ENCODE peak calls at places on chromosomes 6 and 20, in six cellular contexts. S, T, F, C, D and P are unnamed samples.

GRCh38 chr6:44216677-44217331 is at the start of gene MYMX:
- DNase-seq in S (no peak), T (no peak), F (no peak), C (no peak), D (no peak), P (no peak)

GRCh38 chr20:32524871-32525501 is 60.1 kb downstream of the NOL4L start:
- DNase-seq in S (no peak), T (no peak), F (peak), C (peak), D (no peak), P (no peak)

GRCh38 chr6:147170269-147170668 is 33.9 kb upstream of the STXBP5 start:
- DNase-seq in S (peak), T (peak), F (no peak), C (no peak), D (peak), P (peak)

GRCh38 chr20:18738055-18738454 is 75.5 kb upstream of the SCP2D1 start:
- DNase-seq in S (peak), T (peak), F (no peak), C (no peak), D (peak), P (no peak)

GRCh38 chr20:60030471-60030870 is 72.2 kb downstream of the CDH26 start:
- DNase-seq in S (no peak), T (no peak), F (no peak), C (no peak), D (no peak), P (no peak)

GRCh38 chr6:15351631-15352030 is 105.8 kb downstream of the JARID2 start:
- DNase-seq in S (peak), T (peak), F (peak), C (no peak), D (peak), P (peak)

GRCh38 chr20:400451-401275 is 7.4 kb upstream of the RBCK1 start:
- DNase-seq in S (no peak), T (no peak), F (no peak), C (no peak), D (no peak), P (no peak)

GRCh38 chr6:81643156-81643555 is 109.3 kb downstream of the TENT5A start:
- DNase-seq in S (no peak), T (no peak), F (no peak), C (no peak), D (no peak), P (no peak)

GRCh38 chr6:3227363-3228045 is at the start of gene TUBB2B:
- DNase-seq in S (no peak), T (no peak), F (peak), C (peak), D (no peak), P (peak)